ENCODE peak calls at places on chromosomes 3 and 15, in ten cellular contexts. One of them, this sample, is unnamed.

GRCh38 chr3:50274371-50275104 is 4.3 kb upstream of the LSMEM2 start:
- DNase-seq in astrocyte of the spinal cord: peak
- DNase-seq in upper lobe of right lung: peak
- DNase-seq in WTC11: peak
- DNase-seq in left lung: peak
- DNase-seq in CD4-positive, alpha-beta T cell: peak
- DNase-seq in osteocyte: no peak
- DNase-seq in stomach: peak
- DNase-seq in epithelial cell of esophagus: peak
- DNase-seq in fibroblast of the aortic adventitia: peak
- DNase-seq in this sample: peak

GRCh38 chr3:196287405-196288140 is at the start of gene PCYT1A:
- DNase-seq in astrocyte of the spinal cord: peak
- DNase-seq in upper lobe of right lung: peak
- DNase-seq in WTC11: peak
- DNase-seq in left lung: peak
- DNase-seq in CD4-positive, alpha-beta T cell: peak
- DNase-seq in osteocyte: peak
- DNase-seq in stomach: peak
- DNase-seq in epithelial cell of esophagus: peak
- DNase-seq in fibroblast of the aortic adventitia: peak
- DNase-seq in this sample: peak

GRCh38 chr15:62119224-62119925 is 45.7 kb downstream of the C2CD4B start:
- DNase-seq in astrocyte of the spinal cord: peak
- DNase-seq in upper lobe of right lung: no peak
- DNase-seq in WTC11: no peak
- DNase-seq in left lung: no peak
- DNase-seq in CD4-positive, alpha-beta T cell: no peak
- DNase-seq in osteocyte: no peak
- DNase-seq in stomach: no peak
- DNase-seq in epithelial cell of esophagus: peak
- DNase-seq in fibroblast of the aortic adventitia: peak
- DNase-seq in this sample: no peak

GRCh38 chr15:27057904-27058645 is 87.1 kb downstream of the GABRG3 start:
- DNase-seq in astrocyte of the spinal cord: peak
- DNase-seq in upper lobe of right lung: no peak
- DNase-seq in WTC11: no peak
- DNase-seq in left lung: no peak
- DNase-seq in CD4-positive, alpha-beta T cell: no peak
- DNase-seq in osteocyte: no peak
- DNase-seq in stomach: no peak
- DNase-seq in epithelial cell of esophagus: peak
- DNase-seq in fibroblast of the aortic adventitia: peak
- DNase-seq in this sample: no peak

GRCh38 chr3:174132421-174133042 is 726.6 kb upstream of the NAALADL2 start:
- DNase-seq in astrocyte of the spinal cord: no peak
- DNase-seq in upper lobe of right lung: no peak
- DNase-seq in WTC11: no peak
- DNase-seq in left lung: no peak
- DNase-seq in CD4-positive, alpha-beta T cell: no peak
- DNase-seq in osteocyte: no peak
- DNase-seq in stomach: no peak
- DNase-seq in epithelial cell of esophagus: peak
- DNase-seq in fibroblast of the aortic adventitia: no peak
- DNase-seq in this sample: no peak

GRCh38 chr3:197368330-197368729 is 69.9 kb upstream of the DLG1 start:
- DNase-seq in astrocyte of the spinal cord: no peak
- DNase-seq in upper lobe of right lung: no peak
- DNase-seq in WTC11: no peak
- DNase-seq in left lung: no peak
- DNase-seq in CD4-positive, alpha-beta T cell: no peak
- DNase-seq in osteocyte: no peak
- DNase-seq in stomach: no peak
- DNase-seq in epithelial cell of esophagus: no peak
- DNase-seq in fibroblast of the aortic adventitia: no peak
- DNase-seq in this sample: no peak

GRCh38 chr15:51260262-51260661 is 78.1 kb downstream of the CYP19A1 start:
- DNase-seq in astrocyte of the spinal cord: no peak
- DNase-seq in upper lobe of right lung: no peak
- DNase-seq in WTC11: no peak
- DNase-seq in left lung: no peak
- DNase-seq in CD4-positive, alpha-beta T cell: no peak
- DNase-seq in osteocyte: no peak
- DNase-seq in stomach: no peak
- DNase-seq in epithelial cell of esophagus: no peak
- DNase-seq in fibroblast of the aortic adventitia: peak
- DNase-seq in this sample: no peak

GRCh38 chr15:78906310-78906608 is 33.6 kb downstream of the MORF4L1 start:
- DNase-seq in astrocyte of the spinal cord: peak
- DNase-seq in upper lobe of right lung: no peak
- DNase-seq in WTC11: no peak
- DNase-seq in left lung: no peak
- DNase-seq in CD4-positive, alpha-beta T cell: no peak
- DNase-seq in osteocyte: no peak
- DNase-seq in stomach: peak
- DNase-seq in epithelial cell of esophagus: peak
- DNase-seq in fibroblast of the aortic adventitia: peak
- DNase-seq in this sample: no peak

DNA sequence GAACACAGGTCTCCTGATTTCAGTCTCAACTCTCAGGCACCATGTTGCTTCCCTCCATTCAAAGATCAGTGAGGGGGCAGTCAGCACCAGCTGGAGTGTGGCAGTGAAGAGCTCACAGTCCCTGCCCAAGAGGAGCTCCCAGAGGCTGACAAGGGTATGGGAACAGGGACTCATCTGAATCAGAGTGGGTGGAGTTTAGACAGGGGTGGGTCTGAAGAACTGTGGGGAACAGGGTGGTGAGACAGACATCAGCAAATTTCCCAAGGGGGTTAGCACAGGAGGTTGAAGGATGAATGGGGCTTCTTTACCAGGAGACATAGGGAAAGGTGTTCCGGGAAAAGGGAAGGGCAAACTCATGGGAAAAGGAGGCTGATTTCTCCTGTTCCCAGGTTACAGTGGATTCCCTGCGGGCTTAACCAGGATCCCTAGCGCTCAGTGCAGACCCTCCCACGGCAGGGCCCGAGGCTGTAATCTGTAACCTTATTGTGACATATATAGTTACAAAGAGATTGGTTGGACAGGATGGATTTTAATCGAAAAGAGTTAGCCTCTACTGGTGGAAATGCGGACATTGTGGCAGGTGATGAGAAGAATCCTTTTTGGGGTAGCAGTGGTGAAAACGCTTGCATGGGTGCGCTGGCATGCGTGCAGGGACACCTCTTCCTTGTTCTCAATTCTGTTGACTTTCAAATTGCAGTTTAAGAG is 160.2 kb downstream of the SMAD6 start:
- DNase-seq in astrocyte of the spinal cord: no peak
- DNase-seq in upper lobe of right lung: no peak
- DNase-seq in WTC11: no peak
- DNase-seq in left lung: no peak
- DNase-seq in CD4-positive, alpha-beta T cell: no peak
- DNase-seq in osteocyte: peak
- DNase-seq in stomach: no peak
- DNase-seq in epithelial cell of esophagus: peak
- DNase-seq in fibroblast of the aortic adventitia: no peak
- DNase-seq in this sample: no peak
- TF ChIP-seq CTCF in astrocyte of the spinal cord: no peak
- TF ChIP-seq CTCF in upper lobe of right lung: no peak
- TF ChIP-seq CTCF in WTC11: no peak
- TF ChIP-seq CTCF in left lung: no peak
- TF ChIP-seq CTCF in CD4-positive, alpha-beta T cell: no peak
- TF ChIP-seq CTCF in osteocyte: no peak
- TF ChIP-seq CTCF in stomach: no peak
- TF ChIP-seq CTCF in epithelial cell of esophagus: no peak
- TF ChIP-seq CTCF in fibroblast of the aortic adventitia: no peak
- TF ChIP-seq CTCF in this sample: no peak

DNA sequence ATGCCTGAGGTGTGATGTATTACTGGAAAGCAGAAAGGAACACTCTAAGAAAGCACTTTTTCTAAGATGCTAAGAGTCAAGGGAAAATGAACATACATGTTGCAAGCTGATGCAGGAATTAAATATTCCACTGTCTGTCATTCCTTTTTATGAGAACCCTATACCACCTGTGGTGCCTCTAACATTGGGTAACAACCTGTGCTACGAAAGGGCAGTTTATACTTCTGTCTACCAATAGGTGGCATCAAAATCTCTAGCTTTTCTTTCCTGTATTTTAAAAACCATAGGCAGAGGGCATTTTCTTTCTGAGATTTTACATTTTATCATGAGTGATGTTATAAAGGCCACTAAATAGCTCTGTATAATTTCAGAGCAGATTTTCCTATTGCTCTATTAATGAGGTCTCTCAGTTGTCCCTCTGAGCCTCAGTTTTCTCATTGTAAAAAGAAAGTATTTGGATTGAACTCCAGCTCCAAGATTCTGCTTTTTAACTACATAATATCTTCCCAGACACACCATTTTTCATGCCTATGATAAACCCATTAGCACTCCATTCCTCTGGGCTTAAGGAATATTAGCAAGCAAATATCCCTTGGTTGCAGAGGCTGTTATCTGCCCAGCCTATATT is 3.5 kb upstream of the CPNE4 start:
- DNase-seq in astrocyte of the spinal cord: peak
- DNase-seq in upper lobe of right lung: no peak
- DNase-seq in WTC11: no peak
- DNase-seq in left lung: no peak
- DNase-seq in CD4-positive, alpha-beta T cell: no peak
- DNase-seq in osteocyte: no peak
- DNase-seq in stomach: no peak
- DNase-seq in epithelial cell of esophagus: peak
- DNase-seq in fibroblast of the aortic adventitia: peak
- DNase-seq in this sample: no peak
- TF ChIP-seq CTCF in astrocyte of the spinal cord: peak
- TF ChIP-seq CTCF in upper lobe of right lung: peak
- TF ChIP-seq CTCF in WTC11: peak
- TF ChIP-seq CTCF in left lung: peak
- TF ChIP-seq CTCF in CD4-positive, alpha-beta T cell: no peak
- TF ChIP-seq CTCF in osteocyte: peak
- TF ChIP-seq CTCF in stomach: peak
- TF ChIP-seq CTCF in epithelial cell of esophagus: peak
- TF ChIP-seq CTCF in fibroblast of the aortic adventitia: peak
- TF ChIP-seq CTCF in this sample: peak

DNA sequence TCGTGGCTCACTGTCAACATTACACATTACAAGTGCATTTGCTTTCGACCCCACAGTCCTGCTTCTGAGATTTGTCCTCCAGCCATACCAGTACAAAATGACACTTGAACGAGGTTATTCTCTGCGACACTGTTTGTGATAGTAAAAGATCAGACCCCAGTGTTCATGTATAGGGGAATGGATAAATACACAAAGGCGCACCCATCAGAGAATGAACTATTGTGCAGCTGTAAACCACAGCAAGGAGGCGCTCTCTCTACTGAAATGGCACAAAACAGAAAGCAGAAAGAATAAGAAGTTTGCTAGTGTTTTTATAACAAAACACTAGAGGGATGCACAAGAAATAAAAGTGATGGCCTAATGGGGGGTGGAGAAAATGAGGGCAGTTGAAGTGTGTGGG is 4.9 kb upstream of the CHSY1 start:
- DNase-seq in astrocyte of the spinal cord: no peak
- DNase-seq in upper lobe of right lung: no peak
- DNase-seq in WTC11: no peak
- DNase-seq in left lung: no peak
- DNase-seq in CD4-positive, alpha-beta T cell: no peak
- DNase-seq in osteocyte: no peak
- DNase-seq in stomach: no peak
- DNase-seq in epithelial cell of esophagus: no peak
- DNase-seq in fibroblast of the aortic adventitia: no peak
- DNase-seq in this sample: no peak
- TF ChIP-seq CTCF in astrocyte of the spinal cord: peak
- TF ChIP-seq CTCF in upper lobe of right lung: peak
- TF ChIP-seq CTCF in WTC11: peak
- TF ChIP-seq CTCF in left lung: no peak
- TF ChIP-seq CTCF in CD4-positive, alpha-beta T cell: no peak
- TF ChIP-seq CTCF in osteocyte: peak
- TF ChIP-seq CTCF in stomach: no peak
- TF ChIP-seq CTCF in epithelial cell of esophagus: peak
- TF ChIP-seq CTCF in fibroblast of the aortic adventitia: peak
- TF ChIP-seq CTCF in this sample: peak

GRCh38 chr15:95622843-95623242 is 707.7 kb upstream of the NR2F2 start:
- DNase-seq in astrocyte of the spinal cord: no peak
- DNase-seq in upper lobe of right lung: no peak
- DNase-seq in WTC11: no peak
- DNase-seq in left lung: no peak
- DNase-seq in CD4-positive, alpha-beta T cell: no peak
- DNase-seq in osteocyte: no peak
- DNase-seq in stomach: no peak
- DNase-seq in epithelial cell of esophagus: no peak
- DNase-seq in fibroblast of the aortic adventitia: no peak
- DNase-seq in this sample: no peak

GRCh38 chr15:95626501-95627361 is 703.8 kb upstream of the NR2F2 start:
- DNase-seq in astrocyte of the spinal cord: peak
- DNase-seq in upper lobe of right lung: no peak
- DNase-seq in WTC11: peak
- DNase-seq in left lung: no peak
- DNase-seq in CD4-positive, alpha-beta T cell: no peak
- DNase-seq in osteocyte: no peak
- DNase-seq in stomach: no peak
- DNase-seq in epithelial cell of esophagus: no peak
- DNase-seq in fibroblast of the aortic adventitia: no peak
- DNase-seq in this sample: no peak

GRCh38 chr15:95624100-95624499 is 706.4 kb upstream of the NR2F2 start:
- DNase-seq in astrocyte of the spinal cord: no peak
- DNase-seq in upper lobe of right lung: no peak
- DNase-seq in WTC11: no peak
- DNase-seq in left lung: no peak
- DNase-seq in CD4-positive, alpha-beta T cell: no peak
- DNase-seq in osteocyte: no peak
- DNase-seq in stomach: no peak
- DNase-seq in epithelial cell of esophagus: no peak
- DNase-seq in fibroblast of the aortic adventitia: peak
- DNase-seq in this sample: no peak

GRCh38 chr15:95620934-95621579 is 709.4 kb upstream of the NR2F2 start:
- DNase-seq in astrocyte of the spinal cord: peak
- DNase-seq in upper lobe of right lung: no peak
- DNase-seq in WTC11: no peak
- DNase-seq in left lung: no peak
- DNase-seq in CD4-positive, alpha-beta T cell: no peak
- DNase-seq in osteocyte: no peak
- DNase-seq in stomach: no peak
- DNase-seq in epithelial cell of esophagus: peak
- DNase-seq in fibroblast of the aortic adventitia: peak
- DNase-seq in this sample: no peak

DNA sequence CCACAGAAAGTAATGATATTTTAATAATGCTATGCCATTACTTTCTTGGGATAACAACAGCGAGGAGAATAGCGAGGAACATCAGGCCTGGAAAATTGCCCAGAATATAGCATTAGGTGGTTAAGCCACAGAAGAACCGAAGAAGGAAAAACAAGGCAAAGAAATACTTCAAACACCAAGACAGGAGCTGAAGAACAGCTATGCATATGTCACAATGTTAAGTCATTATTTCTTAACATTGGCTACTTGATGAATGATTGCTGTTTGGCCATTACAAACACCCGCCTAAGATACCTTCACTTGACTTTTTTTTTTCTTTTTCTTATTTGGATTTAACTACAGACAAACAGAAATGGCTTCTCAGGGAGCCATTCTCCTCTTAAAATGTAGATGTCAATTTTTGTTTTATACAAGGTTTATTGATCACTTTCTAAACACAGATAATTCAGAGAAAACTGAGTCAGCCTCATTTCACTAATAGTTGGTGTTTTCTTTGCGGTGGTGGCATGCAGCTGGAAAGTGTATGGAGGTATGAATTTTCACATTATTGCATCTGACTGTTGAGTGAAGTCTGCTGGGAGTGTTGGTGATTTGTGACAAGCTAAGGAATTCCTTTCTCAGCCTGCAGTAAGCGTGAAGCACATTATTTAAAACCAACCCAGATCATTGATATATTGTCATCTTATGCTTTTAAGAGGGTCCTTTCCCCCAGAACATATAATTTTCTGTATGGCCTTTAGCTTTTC is 705.7 kb upstream of the NR2F2 start:
- DNase-seq in astrocyte of the spinal cord: no peak
- DNase-seq in upper lobe of right lung: no peak
- DNase-seq in WTC11: no peak
- DNase-seq in left lung: no peak
- DNase-seq in CD4-positive, alpha-beta T cell: no peak
- DNase-seq in osteocyte: no peak
- DNase-seq in stomach: no peak
- DNase-seq in epithelial cell of esophagus: no peak
- DNase-seq in fibroblast of the aortic adventitia: no peak
- DNase-seq in this sample: no peak
- TF ChIP-seq CTCF in astrocyte of the spinal cord: no peak
- TF ChIP-seq CTCF in upper lobe of right lung: no peak
- TF ChIP-seq CTCF in WTC11: no peak
- TF ChIP-seq CTCF in left lung: no peak
- TF ChIP-seq CTCF in CD4-positive, alpha-beta T cell: no peak
- TF ChIP-seq CTCF in osteocyte: no peak
- TF ChIP-seq CTCF in stomach: no peak
- TF ChIP-seq CTCF in epithelial cell of esophagus: no peak
- TF ChIP-seq CTCF in fibroblast of the aortic adventitia: no peak
- TF ChIP-seq CTCF in this sample: no peak

This sample was measured in endothelial cell.